ENCODE peak calls at places on chromosome 5, in ten cellular contexts. Y is CD4-positive, CD25-positive, alpha-beta regulatory T cell; V is pancreas; X is left lobe of liver; D is effector memory CD8-positive, alpha-beta T cell; S is naive thymus-derived CD8-positive, alpha-beta T cell; N is T-cell; R is CD8-positive, alpha-beta T cell; G is lower lobe of right lung; O is RWPE2. E is an unnamed sample.

GRCh38 chr5:158364367-158364766 is 505.4 kb upstream of the CLINT1 start:
- ATAC-seq in Y (no peak), V (no peak), X (no peak), D (no peak), S (no peak), N (no peak), R (no peak), G (no peak), O (peak), E (no peak)

GRCh38 chr5:134053840-134054338 is 49.1 kb upstream of the VDAC1 start:
- ATAC-seq in Y (peak), V (peak), X (no peak), D (no peak), S (peak), N (peak), R (peak), G (peak), O (peak), E (peak)

GRCh38 chr5:171388816-171389168 is 1.1 kb downstream of the NPM1 start:
- ATAC-seq in Y (no peak), V (no peak), X (no peak), D (no peak), S (no peak), N (no peak), R (no peak), G (no peak), O (no peak), E (no peak)

GRCh38 chr5:143060018-143060417 is 289.8 kb downstream of the ARHGAP26 start:
- ATAC-seq in Y (no peak), V (no peak), X (no peak), D (no peak), S (no peak), N (no peak), R (no peak), G (no peak), O (no peak), E (no peak)

GRCh38 chr5:113186061-113186460 is 209.5 kb downstream of the DCP2 start:
- ATAC-seq in Y (no peak), V (no peak), X (no peak), D (no peak), S (no peak), N (no peak), R (no peak), G (no peak), O (no peak), E (no peak)

GRCh38 chr5:41869739-41870620 is at the start of gene OXCT1:
- ATAC-seq in Y (peak), V (peak), X (peak), D (peak), S (peak), N (peak), R (peak), G (peak), O (peak), E (peak)

GRCh38 chr5:76153996-76154395 is 70.8 kb downstream of the SV2C start:
- ATAC-seq in Y (no peak), V (no peak), X (no peak), D (no peak), S (no peak), N (no peak), R (no peak), G (no peak), O (no peak), E (no peak)

GRCh38 chr5:5374034-5374715 is 48.3 kb upstream of the ICE1 start:
- ATAC-seq in Y (no peak), V (no peak), X (no peak), D (no peak), S (no peak), N (no peak), R (no peak), G (peak), O (peak), E (peak)

GRCh38 chr5:161763571-161763970 is 78.0 kb downstream of the GABRA6 start:
- ATAC-seq in Y (no peak), V (no peak), X (no peak), D (no peak), S (no peak), N (no peak), R (no peak), G (no peak), O (no peak), E (no peak)

GRCh38 chr5:139417214-139417613 is 13.3 kb upstream of the SPATA24 start:
- ATAC-seq in Y (no peak), V (peak), X (no peak), D (no peak), S (no peak), N (no peak), R (no peak), G (peak), O (no peak), E (no peak)

GRCh38 chr5:11596185-11596584 is 308.1 kb downstream of the CTNND2 start:
- ATAC-seq in Y (no peak), V (peak), X (no peak), D (no peak), S (no peak), N (no peak), R (no peak), G (no peak), O (no peak), E (peak)

GRCh38 chr5:119578937-119579336 is 50.4 kb upstream of the FAM170A start:
- ATAC-seq in Y (no peak), V (peak), X (peak), D (no peak), S (no peak), N (no peak), R (no peak), G (peak), O (peak), E (peak)

GRCh38 chr5:78467744-78468357 is 107.4 kb downstream of the SCAMP1 start:
- ATAC-seq in Y (no peak), V (peak), X (peak), D (no peak), S (no peak), N (no peak), R (no peak), G (no peak), O (peak), E (peak)

GRCh38 chr5:124536333-124536732 is 210.1 kb downstream of the ZNF608 start:
- ATAC-seq in Y (no peak), V (no peak), X (no peak), D (no peak), S (no peak), N (no peak), R (no peak), G (no peak), O (no peak), E (no peak)

GRCh38 chr5:168570490-168571328 is 8.5 kb downstream of the PANK3 start:
- ATAC-seq in Y (no peak), V (no peak), X (no peak), D (no peak), S (no peak), N (no peak), R (no peak), G (no peak), O (no peak), E (no peak)

GRCh38 chr5:131610198-131611063 is 24.6 kb downstream of the RAPGEF6 start:
- ATAC-seq in Y (no peak), V (peak), X (peak), D (no peak), S (no peak), N (no peak), R (no peak), G (no peak), O (peak), E (no peak)

GRCh38 chr5:17897776-17898175 is 263.5 kb downstream of the TAF11L14 start:
- ATAC-seq in Y (no peak), V (no peak), X (no peak), D (no peak), S (no peak), N (no peak), R (no peak), G (no peak), O (peak), E (peak)

GRCh38 chr5:158883502-158883901 is 216.2 kb downstream of the EBF1 start:
- ATAC-seq in Y (no peak), V (no peak), X (no peak), D (no peak), S (no peak), N (no peak), R (no peak), G (no peak), O (no peak), E (no peak)

GRCh38 chr5:56822961-56823360 is 7.6 kb downstream of the MAP3K1 start:
- ATAC-seq in Y (no peak), V (no peak), X (peak), D (no peak), S (no peak), N (no peak), R (no peak), G (peak), O (no peak), E (no peak)

GRCh38 chr5:5218396-5218795 is 78.3 kb downstream of the ADAMTS16 start:
- ATAC-seq in Y (no peak), V (no peak), X (no peak), D (no peak), S (no peak), N (no peak), R (no peak), G (no peak), O (no peak), E (no peak)

E was measured in esophagus mucosa.